ENCODE peak calls at places on chromosomes 1 and 21, in five cellular contexts. K, F, U, N and O are unnamed samples. For H3K36me3, the result is how much of the 10 kb centered on the place peaks cover.

GRCh38 chr21:45800339-45801080 is 157.0 kb downstream of the PCBP3 start:
- DNase-seq in N (no peak), F (no peak), U (no peak), K (no peak), O (no peak)

GRCh38 chr1:171717080-171717479 is 24.8 kb downstream of the VAMP4 start:
- DNase-seq in K (no peak), U (no peak), F (no peak), N (peak), O (no peak)

GRCh38 chr21:34545079-34545884 is 33.3 kb upstream of the KCNE1 start:
- DNase-seq in F (no peak), N (peak), U (peak), K (peak), O (peak)

GRCh38 chr1:150409504-150410362 is 45.8 kb downstream of the RPRD2 start:
- DNase-seq in F (no peak), N (no peak), K (no peak), U (peak), O (no peak)

GRCh38 chr1:234781241-234782056 is 171.5 kb upstream of the IRF2BP2 start:
- DNase-seq in F (no peak), U (peak), N (no peak), K (no peak), O (peak)

GRCh38 chr1:94247146-94248094 is 10.0 kb upstream of the ARHGAP29 start:
- DNase-seq in N (peak), F (peak), U (peak), K (peak), O (peak)

GRCh38 chr1:98030483-98030882 is 109.6 kb upstream of the DPYD start:
- DNase-seq in U (no peak), N (peak), F (no peak), K (no peak), O (peak)

GRCh38 chr1:202037706-202038296 is 27.4 kb downstream of the ELF3 start:
- DNase-seq in F (no peak), U (peak), N (peak), K (no peak), O (no peak)

GRCh38 chr1:195064358-195064757 is 1543.9 kb downstream of the KCNT2 start:
- DNase-seq in F (no peak), U (no peak), N (no peak), K (no peak), O (no peak)

GRCh38 chr1:201214461-201214860 is 23.8 kb downstream of the IGFN1 start:
- DNase-seq in K (no peak), F (peak), U (no peak), N (no peak), O (no peak)

GRCh38 chr1:22804333-22804906 is 93.8 kb downstream of the EPHB2 start:
- DNase-seq in N (peak), U (no peak), K (no peak), F (no peak), O (no peak)

GRCh38 chr1:77825356-77825709 is 45.9 kb downstream of the MIGA1 start:
- DNase-seq in K (peak), F (peak), N (peak), U (peak), O (no peak)

GRCh38 chr1:83102630-83103071 is 896.3 kb downstream of the TTLL7 start:
- DNase-seq in F (no peak), N (peak), U (no peak), K (peak), O (peak)

GRCh38 chr1:184910596-184910995 is 63.7 kb downstream of the NIBAN1 start:
- DNase-seq in F (peak), U (peak), N (peak), K (no peak), O (no peak)

GRCh38 chr1:99622702-99623347 is 23.1 kb upstream of the PALMD start:
- DNase-seq in N (no peak), U (no peak), K (no peak), F (no peak), O (no peak)

GRCh38 chr1:244945109-244945671 is 80.8 kb upstream of the HNRNPU start:
- DNase-seq in N (no peak), K (peak), F (no peak), U (no peak), O (no peak)

GRCh38 chr1:160053548-160054365 is 16.2 kb downstream of the KCNJ10 start:
- DNase-seq in N (no peak), F (no peak), U (no peak), K (no peak), O (no peak)

GRCh38 chr1:62906428-62906886 is 122.5 kb downstream of the ATG4C start:
- DNase-seq in N (no peak), U (no peak), F (no peak), K (no peak), O (peak)

GRCh38 chr1:200172311-200172710 is 144.8 kb downstream of the NR5A2 start:
- DNase-seq in K (no peak), N (peak), F (no peak), U (no peak), O (no peak)

GRCh38 chr21:17463441-17463840 is 49.4 kb upstream of the CXADR start:
- DNase-seq in U (no peak), N (peak), K (no peak), F (no peak), O (no peak)

GRCh38 chr21:16194851-16195251 is 465.1 kb downstream of the USP25 start:
- DNase-seq in U (no peak), F (no peak), K (no peak), N (peak), O (no peak)

GRCh38 chr1:12608311-12608957 is 9.6 kb downstream of the DHRS3 start:
- DNase-seq in F (no peak), N (peak), U (no peak), K (no peak), O (no peak)

GRCh38 chr1:2486558-2486957 is 10.5 kb downstream of the PLCH2 start:
- DNase-seq in U (no peak), K (no peak), F (no peak), N (no peak), O (no peak)

GRCh38 chr21:46237474-46237873 is 8.9 kb upstream of the LSS start:
- DNase-seq in U (no peak), N (no peak), K (no peak), F (no peak), O (no peak)

GRCh38 chr1:27394925-27395324 is 2.5 kb downstream of the GPR3 start:
- DNase-seq in N (no peak), K (no peak), F (no peak), U (no peak), O (no peak)

GRCh38 chr1:235953801-235954200 is 87.1 kb upstream of the LYST start:
- DNase-seq in U (no peak), K (no peak), N (peak), F (no peak), O (peak)

GRCh38 chr1:231636157-231636556 is 9.6 kb downstream of the DISC1 start:
- DNase-seq in K (no peak), N (peak), U (no peak), F (no peak), O (peak)

GRCh38 chr1:23282967-23283366 is 61.1 kb downstream of the HNRNPR start:
- DNase-seq in K (no peak), U (no peak), N (peak), F (no peak), O (no peak)

GRCh38 chr1:53371121-53371666 is 43.3 kb upstream of the LRP8 start:
- DNase-seq in N (no peak), U (no peak), K (no peak), F (peak), O (no peak)

DNA sequence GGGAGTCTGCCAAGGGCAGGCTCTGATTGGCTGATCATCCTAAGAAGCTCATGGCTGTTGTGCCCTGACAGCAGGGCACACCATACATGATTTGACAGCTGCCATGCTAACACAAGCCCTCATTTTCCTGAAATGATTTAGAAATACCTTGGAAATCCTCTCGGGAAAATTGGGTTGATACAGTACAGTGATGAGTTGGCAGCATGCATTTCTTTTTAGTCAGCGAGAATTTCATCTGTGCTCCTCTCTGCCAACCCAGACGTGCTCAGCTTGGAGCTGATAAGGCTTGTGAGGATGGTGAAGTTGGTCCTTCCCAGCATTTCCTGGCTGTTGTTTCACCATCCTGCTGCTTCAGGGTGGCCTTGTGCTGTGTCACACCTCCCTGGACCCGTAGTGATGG is 22.6 kb upstream of the KCNQ4 start:
- DNase-seq in F (no peak), K (no peak), U (no peak), N (peak), O (no peak)
- H3K36me3 ChIP-seq in F (half or more), K (under half), U (under half), N (under half), O (half or more)

GRCh38 chr1:239456788-239457187 is 70.4 kb downstream of the CHRM3 start:
- DNase-seq in K (no peak), N (peak), U (no peak), F (no peak), O (no peak)

GRCh38 chr1:239457491-239458488 is 71.4 kb downstream of the CHRM3 start:
- DNase-seq in U (no peak), K (no peak), N (peak), F (no peak), O (no peak)

GRCh38 chr1:239455743-239456142 is 69.4 kb downstream of the CHRM3 start:
- DNase-seq in N (no peak), F (no peak), K (no peak), U (no peak), O (no peak)
- H3K36me3 ChIP-seq in N (under half), F (under half), K (under half), U (under half), O (under half)

GRCh38 chr21:39193380-39193779 is 10.1 kb upstream of the PSMG1 start:
- DNase-seq in K (no peak), U (no peak), F (no peak), N (no peak), O (no peak)
- H3K36me3 ChIP-seq in K (under half), U (under half), F (under half), N (under half), O (under half)

GRCh38 chr1:54583868-54584267 is 35.8 kb downstream of the ACOT11 start:
- DNase-seq in N (no peak), K (no peak), U (no peak), F (no peak), O (no peak)
- H3K36me3 ChIP-seq in N (under half), K (under half), U (under half), F (under half), O (under half)

GRCh38 chr1:64874664-64875063 is 91.7 kb downstream of the JAK1 start:
- DNase-seq in U (no peak), N (no peak), F (no peak), K (no peak), O (no peak)

GRCh38 chr1:64875101-64875500 is 91.2 kb downstream of the JAK1 start:
- DNase-seq in F (no peak), N (no peak), U (no peak), K (no peak), O (no peak)

GRCh38 chr1:64875606-64876005 is 90.7 kb downstream of the JAK1 start:
- DNase-seq in F (no peak), U (peak), N (no peak), K (no peak), O (no peak)

GRCh38 chr1:64871256-64871655 is 95.1 kb downstream of the JAK1 start:
- DNase-seq in F (no peak), N (no peak), K (no peak), U (no peak), O (no peak)

DNA sequence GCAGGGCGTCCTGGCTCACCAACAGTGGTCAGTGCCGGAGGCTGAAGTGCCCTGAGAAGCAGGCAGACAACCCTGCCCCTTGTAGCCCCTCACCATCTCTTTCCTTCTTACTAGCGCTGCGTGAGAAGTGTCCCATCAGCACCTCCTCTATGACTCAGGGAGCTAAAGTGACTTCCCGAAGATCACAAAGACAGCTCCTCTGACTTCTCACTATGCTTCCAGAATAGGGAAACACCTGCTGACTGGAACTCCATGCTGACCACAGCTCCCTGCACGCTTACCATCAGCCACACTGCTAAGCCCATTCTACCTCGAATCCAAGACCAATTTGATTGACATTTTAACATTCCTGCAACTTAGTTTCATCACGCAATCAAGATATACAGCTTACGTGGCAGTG is 92.8 kb downstream of the JAK1 start:
- DNase-seq in F (no peak), K (no peak), N (no peak), U (no peak), O (no peak)
- H3K36me3 ChIP-seq in F (under half), K (under half), N (under half), U (under half), O (half or more)

DNA sequence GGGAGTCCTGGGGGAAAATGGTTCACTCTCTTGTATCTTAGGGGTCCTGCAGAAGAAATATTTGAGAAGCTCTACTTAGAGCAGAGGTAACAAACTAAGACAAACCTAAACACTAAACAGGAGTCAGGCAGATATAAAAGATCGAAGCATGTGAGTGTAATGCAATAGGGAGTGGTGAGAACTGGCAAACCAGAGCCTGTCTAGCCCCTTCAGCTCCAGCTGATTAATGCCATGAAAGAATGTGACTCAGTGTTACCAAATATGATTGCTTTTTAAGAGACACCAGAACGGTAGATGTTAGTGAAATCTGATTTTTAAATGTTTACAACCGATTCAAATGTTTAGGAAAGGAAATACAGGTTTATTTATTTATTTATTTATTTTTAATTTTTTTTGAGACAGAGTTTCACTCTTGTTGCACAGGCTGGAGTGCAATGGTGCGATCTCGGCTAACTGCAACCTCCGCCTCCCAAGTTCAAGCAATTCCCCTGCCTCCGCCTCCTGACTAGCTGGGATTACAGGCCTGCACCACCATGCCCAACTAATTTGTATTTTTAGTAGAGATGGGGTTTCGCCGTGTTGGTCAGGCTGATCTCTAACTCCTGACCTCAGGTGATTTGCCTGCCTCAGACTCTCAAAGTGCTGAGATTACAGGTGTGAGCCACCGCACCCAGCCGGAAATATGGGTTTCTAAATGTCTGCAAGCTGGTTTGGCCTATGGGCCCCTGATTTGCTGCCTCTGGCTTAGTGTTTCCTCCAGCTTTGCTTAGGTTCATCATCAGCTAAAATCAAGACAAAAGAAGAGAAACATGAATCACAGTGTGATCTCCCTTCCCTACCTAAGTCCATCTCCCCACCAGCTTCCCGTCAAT is 12.2 kb downstream of the TXNIP start:
- DNase-seq in U (no peak), F (peak), N (no peak), K (no peak), O (no peak)
- H3K36me3 ChIP-seq in U (under half), F (under half), N (under half), K (under half), O (under half)

DNA sequence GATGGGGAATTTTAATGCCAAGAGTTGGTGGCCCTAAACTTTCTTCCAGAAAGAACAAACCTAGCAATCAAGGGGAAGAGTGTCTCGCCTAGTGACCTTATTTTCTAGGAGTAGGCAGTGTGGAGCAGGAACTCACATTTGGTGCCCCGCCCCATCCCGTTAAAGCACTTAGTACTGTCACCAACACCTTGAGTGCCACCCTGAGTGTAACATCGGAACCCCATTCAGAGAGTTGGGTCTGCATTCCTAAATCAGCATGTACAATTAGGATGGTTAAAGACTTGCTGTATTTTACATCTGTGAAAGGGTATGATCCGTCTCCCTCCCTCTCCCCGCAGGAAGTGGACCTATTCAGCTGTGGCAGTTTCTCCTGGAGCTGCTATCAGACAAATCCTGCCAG is 15.5 kb downstream of the ETS2 start:
- DNase-seq in N (no peak), K (no peak), U (no peak), F (no peak), O (no peak)
- H3K36me3 ChIP-seq in N (under half), K (under half), U (under half), F (half or more), O (half or more)